ENCODE peak calls at places on chromosomes 4 and X, in eight cellular contexts. One of them, this sample, is unnamed.

GRCh38 chrX:68896581-68896980 is 67.8 kb downstream of the EFNB1 start:
- DNase-seq in lower leg skin: no peak
- DNase-seq in upper lobe of left lung: no peak
- DNase-seq in tibial artery: no peak
- DNase-seq in fibroblast of villous mesenchyme: no peak
- DNase-seq in A549: no peak
- DNase-seq in nephron progenitor cell: no peak
- DNase-seq in kidney: no peak
- DNase-seq in this sample: no peak

GRCh38 chr4:61389640-61390039 is 189.5 kb downstream of the ADGRL3 start:
- DNase-seq in upper lobe of left lung: no peak
- DNase-seq in A549: no peak
- DNase-seq in fibroblast of villous mesenchyme: no peak
- DNase-seq in nephron progenitor cell: no peak
- DNase-seq in tibial artery: no peak
- DNase-seq in lower leg skin: no peak
- DNase-seq in kidney: no peak
- DNase-seq in this sample: no peak

GRCh38 chr4:26819026-26819425 is 41.6 kb upstream of the STIM2 start:
- DNase-seq in nephron progenitor cell: no peak
- DNase-seq in upper lobe of left lung: no peak
- DNase-seq in kidney: no peak
- DNase-seq in A549: no peak
- DNase-seq in fibroblast of villous mesenchyme: no peak
- DNase-seq in lower leg skin: no peak
- DNase-seq in tibial artery: no peak
- DNase-seq in this sample: no peak

GRCh38 chr4:74117024-74117534 is 18.1 kb upstream of the CXCL2 start:
- DNase-seq in fibroblast of villous mesenchyme: peak
- DNase-seq in upper lobe of left lung: peak
- DNase-seq in A549: peak
- DNase-seq in tibial artery: peak
- DNase-seq in kidney: no peak
- DNase-seq in nephron progenitor cell: no peak
- DNase-seq in lower leg skin: no peak
- DNase-seq in this sample: no peak

GRCh38 chr4:42280327-42281095 is 116.8 kb upstream of the SHISA3 start:
- DNase-seq in kidney: no peak
- DNase-seq in fibroblast of villous mesenchyme: peak
- DNase-seq in upper lobe of left lung: no peak
- DNase-seq in nephron progenitor cell: peak
- DNase-seq in A549: peak
- DNase-seq in tibial artery: no peak
- DNase-seq in lower leg skin: no peak
- DNase-seq in this sample: no peak

GRCh38 chr4:24980064-24980690 is 50.6 kb downstream of the LGI2 start:
- DNase-seq in tibial artery: peak
- DNase-seq in upper lobe of left lung: peak
- DNase-seq in nephron progenitor cell: peak
- DNase-seq in A549: peak
- DNase-seq in lower leg skin: peak
- DNase-seq in fibroblast of villous mesenchyme: peak
- DNase-seq in kidney: no peak
- DNase-seq in this sample: peak

GRCh38 chrX:108022491-108023089 is 22.3 kb upstream of the VSIG1 start:
- DNase-seq in kidney: no peak
- DNase-seq in fibroblast of villous mesenchyme: no peak
- DNase-seq in lower leg skin: no peak
- DNase-seq in nephron progenitor cell: no peak
- DNase-seq in upper lobe of left lung: no peak
- DNase-seq in tibial artery: no peak
- DNase-seq in A549: no peak
- DNase-seq in this sample: no peak

GRCh38 chr4:707929-708630 is 2.4 kb downstream of the PCGF3 start:
- DNase-seq in upper lobe of left lung: no peak
- DNase-seq in kidney: no peak
- DNase-seq in A549: no peak
- DNase-seq in tibial artery: no peak
- DNase-seq in fibroblast of villous mesenchyme: no peak
- DNase-seq in nephron progenitor cell: no peak
- DNase-seq in lower leg skin: no peak
- DNase-seq in this sample: no peak

GRCh38 chr4:154960476-154960875 is 179.4 kb downstream of the RBM46 start:
- DNase-seq in kidney: no peak
- DNase-seq in tibial artery: no peak
- DNase-seq in lower leg skin: no peak
- DNase-seq in fibroblast of villous mesenchyme: no peak
- DNase-seq in nephron progenitor cell: no peak
- DNase-seq in A549: no peak
- DNase-seq in upper lobe of left lung: no peak
- DNase-seq in this sample: no peak

GRCh38 chr4:15882675-15883086 is 55.9 kb downstream of the FGFBP1 start:
- DNase-seq in upper lobe of left lung: peak
- DNase-seq in lower leg skin: no peak
- DNase-seq in kidney: no peak
- DNase-seq in nephron progenitor cell: peak
- DNase-seq in fibroblast of villous mesenchyme: peak
- DNase-seq in A549: peak
- DNase-seq in tibial artery: peak
- DNase-seq in this sample: peak

GRCh38 chr4:81426770-81427604 is 44.7 kb downstream of the RASGEF1B start:
- DNase-seq in kidney: no peak
- DNase-seq in upper lobe of left lung: no peak
- DNase-seq in tibial artery: no peak
- DNase-seq in lower leg skin: no peak
- DNase-seq in nephron progenitor cell: no peak
- DNase-seq in A549: no peak
- DNase-seq in fibroblast of villous mesenchyme: no peak
- DNase-seq in this sample: no peak

GRCh38 chr4:46329118-46329976 is 60.6 kb downstream of the GABRA2 start:
- DNase-seq in tibial artery: no peak
- DNase-seq in upper lobe of left lung: no peak
- DNase-seq in A549: peak
- DNase-seq in kidney: no peak
- DNase-seq in fibroblast of villous mesenchyme: peak
- DNase-seq in nephron progenitor cell: peak
- DNase-seq in lower leg skin: no peak
- DNase-seq in this sample: peak
- TF ChIP-seq CTCF in tibial artery: no peak
- TF ChIP-seq CTCF in upper lobe of left lung: no peak
- TF ChIP-seq CTCF in A549: no peak
- TF ChIP-seq CTCF in kidney: peak
- TF ChIP-seq CTCF in fibroblast of villous mesenchyme: peak
- TF ChIP-seq CTCF in nephron progenitor cell: peak
- TF ChIP-seq CTCF in lower leg skin: no peak
- TF ChIP-seq CTCF in this sample: peak

GRCh38 chr4:44237643-44238042 is 211.0 kb downstream of the KCTD8 start:
- DNase-seq in A549: no peak
- DNase-seq in tibial artery: no peak
- DNase-seq in nephron progenitor cell: no peak
- DNase-seq in upper lobe of left lung: no peak
- DNase-seq in lower leg skin: no peak
- DNase-seq in kidney: no peak
- DNase-seq in fibroblast of villous mesenchyme: no peak
- DNase-seq in this sample: no peak

GRCh38 chr4:44232262-44232661 is 216.3 kb downstream of the KCTD8 start:
- DNase-seq in tibial artery: no peak
- DNase-seq in lower leg skin: no peak
- DNase-seq in A549: no peak
- DNase-seq in upper lobe of left lung: no peak
- DNase-seq in kidney: no peak
- DNase-seq in nephron progenitor cell: no peak
- DNase-seq in fibroblast of villous mesenchyme: no peak
- DNase-seq in this sample: no peak

DNA sequence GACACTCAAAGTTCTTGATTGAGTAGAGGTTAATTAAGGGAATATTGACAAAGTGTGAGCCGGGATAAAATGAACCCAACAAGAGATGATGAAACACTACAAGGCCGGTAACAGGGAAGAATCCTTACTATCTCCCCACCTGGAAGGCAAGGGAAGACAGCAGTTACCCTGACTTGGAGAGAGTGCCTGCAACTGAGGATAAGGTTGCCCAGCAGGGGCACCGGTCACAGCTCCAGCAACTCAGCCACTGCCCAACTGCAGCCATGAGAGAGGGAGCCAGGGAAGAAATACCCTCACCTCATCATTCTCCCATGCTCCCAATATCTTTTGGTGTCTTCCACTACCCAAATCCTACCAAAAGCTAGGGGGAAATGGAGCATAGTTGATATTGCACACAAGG is 212.7 kb downstream of the KCTD8 start:
- DNase-seq in tibial artery: no peak
- DNase-seq in upper lobe of left lung: no peak
- DNase-seq in kidney: no peak
- DNase-seq in lower leg skin: no peak
- DNase-seq in nephron progenitor cell: no peak
- DNase-seq in A549: no peak
- DNase-seq in fibroblast of villous mesenchyme: no peak
- DNase-seq in this sample: no peak
- TF ChIP-seq CTCF in tibial artery: no peak
- TF ChIP-seq CTCF in upper lobe of left lung: no peak
- TF ChIP-seq CTCF in kidney: no peak
- TF ChIP-seq CTCF in lower leg skin: no peak
- TF ChIP-seq CTCF in nephron progenitor cell: no peak
- TF ChIP-seq CTCF in A549: no peak
- TF ChIP-seq CTCF in fibroblast of villous mesenchyme: no peak
- TF ChIP-seq CTCF in this sample: no peak

GRCh38 chrX:149631293-149632165 is at the start of gene TMEM185A:
- DNase-seq in kidney: peak
- DNase-seq in tibial artery: peak
- DNase-seq in nephron progenitor cell: peak
- DNase-seq in A549: peak
- DNase-seq in lower leg skin: peak
- DNase-seq in fibroblast of villous mesenchyme: peak
- DNase-seq in upper lobe of left lung: peak
- DNase-seq in this sample: peak

GRCh38 chrX:149629730-149630387 is 1.7 kb downstream of the TMEM185A start:
- DNase-seq in nephron progenitor cell: no peak
- DNase-seq in upper lobe of left lung: no peak
- DNase-seq in lower leg skin: no peak
- DNase-seq in kidney: no peak
- DNase-seq in fibroblast of villous mesenchyme: no peak
- DNase-seq in tibial artery: no peak
- DNase-seq in A549: no peak
- DNase-seq in this sample: no peak

GRCh38 chrX:149628768-149629167 is 2.8 kb downstream of the TMEM185A start:
- DNase-seq in kidney: no peak
- DNase-seq in upper lobe of left lung: no peak
- DNase-seq in A549: no peak
- DNase-seq in tibial artery: no peak
- DNase-seq in nephron progenitor cell: no peak
- DNase-seq in fibroblast of villous mesenchyme: no peak
- DNase-seq in lower leg skin: no peak
- DNase-seq in this sample: no peak

GRCh38 chrX:149628280-149628679 is 3.3 kb downstream of the TMEM185A start:
- DNase-seq in nephron progenitor cell: no peak
- DNase-seq in fibroblast of villous mesenchyme: no peak
- DNase-seq in tibial artery: no peak
- DNase-seq in A549: no peak
- DNase-seq in lower leg skin: no peak
- DNase-seq in kidney: no peak
- DNase-seq in upper lobe of left lung: no peak
- DNase-seq in this sample: no peak

GRCh38 chrX:149630681-149631292 is 805 bp downstream of the TMEM185A start:
- DNase-seq in lower leg skin: no peak
- DNase-seq in tibial artery: no peak
- DNase-seq in fibroblast of villous mesenchyme: peak
- DNase-seq in kidney: no peak
- DNase-seq in upper lobe of left lung: no peak
- DNase-seq in A549: peak
- DNase-seq in nephron progenitor cell: no peak
- DNase-seq in this sample: no peak
- TF ChIP-seq CTCF in lower leg skin: no peak
- TF ChIP-seq CTCF in tibial artery: no peak
- TF ChIP-seq CTCF in fibroblast of villous mesenchyme: peak
- TF ChIP-seq CTCF in kidney: no peak
- TF ChIP-seq CTCF in upper lobe of left lung: no peak
- TF ChIP-seq CTCF in A549: no peak
- TF ChIP-seq CTCF in nephron progenitor cell: no peak
- TF ChIP-seq CTCF in this sample: peak

DNA sequence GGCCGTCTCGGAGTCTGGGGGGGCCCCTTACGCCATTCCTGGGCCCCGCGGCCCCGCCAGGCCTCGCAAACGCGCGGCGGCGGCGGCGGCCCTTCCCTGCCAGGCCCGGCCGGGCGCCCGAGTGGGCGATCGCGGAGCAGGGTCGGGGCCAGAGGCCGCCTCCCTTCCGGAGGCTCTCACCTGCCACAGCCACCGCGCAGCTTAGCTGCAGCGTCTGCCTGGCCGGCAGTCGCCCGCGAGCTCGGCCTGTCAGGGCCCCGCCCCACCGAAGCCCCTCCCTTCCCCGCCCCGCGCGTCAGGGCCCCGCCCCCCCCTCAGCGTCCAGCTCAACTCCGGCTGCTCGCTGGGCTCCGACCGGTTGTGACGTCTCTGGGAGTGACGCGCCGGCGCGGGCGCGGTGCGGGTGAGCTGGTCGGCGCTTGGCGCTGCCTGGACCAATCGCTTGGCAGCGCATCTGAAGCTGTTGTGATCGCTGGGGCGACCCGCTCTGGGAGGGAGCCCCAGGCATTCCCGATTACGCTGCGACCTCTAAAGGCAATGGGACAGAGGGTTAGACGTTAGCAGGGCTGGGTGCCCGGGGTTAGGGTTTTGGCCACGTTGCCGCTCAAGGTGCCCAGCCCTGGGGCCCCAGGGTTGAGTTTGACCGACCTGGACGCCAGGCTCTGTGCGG is at the start of gene SLC10A3:
- DNase-seq in tibial artery: peak
- DNase-seq in upper lobe of left lung: peak
- DNase-seq in kidney: peak
- DNase-seq in nephron progenitor cell: peak
- DNase-seq in lower leg skin: peak
- DNase-seq in fibroblast of villous mesenchyme: peak
- DNase-seq in A549: peak
- DNase-seq in this sample: peak
- TF ChIP-seq CTCF in tibial artery: no peak
- TF ChIP-seq CTCF in upper lobe of left lung: no peak
- TF ChIP-seq CTCF in kidney: peak
- TF ChIP-seq CTCF in nephron progenitor cell: no peak
- TF ChIP-seq CTCF in lower leg skin: no peak
- TF ChIP-seq CTCF in fibroblast of villous mesenchyme: no peak
- TF ChIP-seq CTCF in A549: no peak
- TF ChIP-seq CTCF in this sample: no peak

DNA sequence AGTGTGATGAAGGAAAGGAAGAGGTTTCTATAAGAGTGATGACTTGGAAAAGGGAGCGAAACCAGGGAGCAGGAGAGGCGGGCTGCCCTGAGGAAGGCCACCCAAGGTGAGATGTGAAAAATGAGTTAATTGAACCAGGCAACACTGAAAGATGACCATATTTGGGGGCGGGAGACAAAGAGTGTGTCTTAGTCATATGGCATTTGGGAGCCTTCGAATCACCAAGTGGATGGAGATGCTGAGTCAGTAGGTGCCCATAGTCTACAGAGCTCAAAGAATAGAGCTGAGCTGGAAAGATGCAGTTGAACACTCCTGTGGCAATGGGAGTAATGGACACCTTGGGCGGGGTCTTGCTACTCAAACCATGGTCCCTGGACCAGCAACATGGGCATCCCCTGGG is 8.3 kb upstream of the TLR8 start:
- DNase-seq in upper lobe of left lung: no peak
- DNase-seq in nephron progenitor cell: no peak
- DNase-seq in A549: no peak
- DNase-seq in fibroblast of villous mesenchyme: no peak
- DNase-seq in tibial artery: no peak
- DNase-seq in lower leg skin: no peak
- DNase-seq in kidney: no peak
- DNase-seq in this sample: no peak
- TF ChIP-seq CTCF in upper lobe of left lung: no peak
- TF ChIP-seq CTCF in nephron progenitor cell: no peak
- TF ChIP-seq CTCF in A549: no peak
- TF ChIP-seq CTCF in fibroblast of villous mesenchyme: no peak
- TF ChIP-seq CTCF in tibial artery: no peak
- TF ChIP-seq CTCF in lower leg skin: no peak
- TF ChIP-seq CTCF in kidney: no peak
- TF ChIP-seq CTCF in this sample: no peak

GRCh38 chr4:98969813-98970212 is 25.7 kb upstream of the METAP1 start:
- DNase-seq in kidney: no peak
- DNase-seq in upper lobe of left lung: no peak
- DNase-seq in nephron progenitor cell: no peak
- DNase-seq in A549: no peak
- DNase-seq in lower leg skin: no peak
- DNase-seq in tibial artery: no peak
- DNase-seq in fibroblast of villous mesenchyme: no peak
- DNase-seq in this sample: no peak
- TF ChIP-seq CTCF in kidney: no peak
- TF ChIP-seq CTCF in upper lobe of left lung: no peak
- TF ChIP-seq CTCF in nephron progenitor cell: no peak
- TF ChIP-seq CTCF in A549: no peak
- TF ChIP-seq CTCF in lower leg skin: no peak
- TF ChIP-seq CTCF in tibial artery: no peak
- TF ChIP-seq CTCF in fibroblast of villous mesenchyme: no peak
- TF ChIP-seq CTCF in this sample: no peak

This sample was measured in progenitor cell of endocrine pancreas.